ENCODE peak calls at places on chromosomes 12 and 14, in seven cellular contexts. B is neuronal stem cell, U is mesendoderm, Y is H9, G is H1, L is mesenchymal stem cell, Q is trophoblast cell. S is an unnamed sample.
A peak's percentile ranks its signal among the peaks of the same experiment; 100 is the strongest.

GRCh38 chr14:89349196-89350008 is 67.6 kb downstream of the FOXN3 start:
- DNase-seq in G (no peak), U (peak; percentile 88), Q (peak; percentile 87), L (peak; percentile 76), B (peak; percentile 76), Y (peak; percentile 79), S (no peak)

GRCh38 chr12:51846911-51847829 is 1.3 kb downstream of the FIGNL2 start:
- DNase-seq in Y (peak; percentile 84), B (peak; percentile 80), L (peak; percentile 45), G (peak; percentile 81), U (peak; percentile 81), Q (peak; percentile 51), S (no peak)

GRCh38 chr12:108560321-108560721 is 652 bp downstream of the SART3 start:
- DNase-seq in G (no peak), Y (no peak), B (no peak), Q (no peak), U (peak; percentile 38), L (peak; percentile 64), S (peak; percentile 64)

GRCh38 chr14:81269100-81269978 is 48.6 kb upstream of the GTF2A1 start:
- DNase-seq in Q (peak; percentile 44), G (no peak), L (peak; percentile 61), Y (no peak), B (peak; percentile 53), U (peak; percentile 85), S (peak; percentile 68)

GRCh38 chr12:1966561-1967211 is 37.6 kb downstream of the DCP1B start:
- DNase-seq in Y (no peak), G (no peak), Q (no peak), L (no peak), U (no peak), B (no peak), S (no peak)

GRCh38 chr12:112979281-112979680 is 962 bp downstream of the OAS2 start:
- DNase-seq in U (no peak), B (no peak), Q (no peak), G (no peak), L (no peak), Y (no peak), S (no peak)

GRCh38 chr14:43697003-43697402 is 810.1 kb downstream of the FSCB start:
- DNase-seq in B (no peak), G (no peak), Q (no peak), Y (no peak), U (no peak), L (no peak), S (no peak)

GRCh38 chr14:46063872-46064271 is 587.7 kb downstream of the RPL10L start:
- DNase-seq in B (no peak), G (no peak), L (no peak), Q (no peak), Y (peak; percentile 28), U (peak; percentile 6), S (no peak)

GRCh38 chr14:35286707-35287106 is 5.5 kb upstream of the PSMA6 start:
- DNase-seq in Q (no peak), L (no peak), G (no peak), U (no peak), B (no peak), Y (no peak), S (no peak)

DNA sequence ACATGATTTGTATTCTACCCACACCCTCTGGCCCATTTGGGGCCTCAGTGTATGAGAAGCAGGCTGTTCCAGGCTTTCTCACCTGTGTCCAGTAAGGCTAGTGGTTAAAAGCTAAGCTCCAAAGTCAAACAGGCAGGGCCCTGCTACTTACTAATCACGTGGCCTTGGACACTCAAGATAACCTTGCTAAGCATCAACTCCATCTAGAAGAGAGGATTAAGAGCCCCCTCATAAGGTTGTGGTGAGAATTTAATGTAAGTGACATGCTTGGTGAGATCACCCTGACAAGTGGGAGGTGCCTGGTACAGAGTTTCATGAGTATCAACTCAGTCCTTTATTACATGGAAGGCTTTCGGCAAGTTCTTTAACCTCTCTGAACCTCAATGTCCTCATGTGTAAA is 17.8 kb downstream of the ACSM4 start:
- DNase-seq in Q (no peak), Y (no peak), L (no peak), G (no peak), B (no peak), U (no peak), S (no peak)
- H2BK5ac ChIP-seq in Q (no peak overlapping the region), Y (no peak overlapping the region), L (no peak overlapping the region), G (no peak overlapping the region), B (no peak overlapping the region), U (no peak overlapping the region), S (no peak overlapping the region)

GRCh38 chr14:78253986-78254385 is 83.8 kb downstream of the NRXN3 start:
- DNase-seq in L (no peak), G (no peak), B (no peak), Y (no peak), U (no peak), Q (no peak), S (peak; percentile 43)

GRCh38 chr14:78254911-78255431 is 84.8 kb downstream of the NRXN3 start:
- DNase-seq in U (no peak), Y (no peak), Q (no peak), L (no peak), G (no peak), B (no peak), S (no peak)

DNA sequence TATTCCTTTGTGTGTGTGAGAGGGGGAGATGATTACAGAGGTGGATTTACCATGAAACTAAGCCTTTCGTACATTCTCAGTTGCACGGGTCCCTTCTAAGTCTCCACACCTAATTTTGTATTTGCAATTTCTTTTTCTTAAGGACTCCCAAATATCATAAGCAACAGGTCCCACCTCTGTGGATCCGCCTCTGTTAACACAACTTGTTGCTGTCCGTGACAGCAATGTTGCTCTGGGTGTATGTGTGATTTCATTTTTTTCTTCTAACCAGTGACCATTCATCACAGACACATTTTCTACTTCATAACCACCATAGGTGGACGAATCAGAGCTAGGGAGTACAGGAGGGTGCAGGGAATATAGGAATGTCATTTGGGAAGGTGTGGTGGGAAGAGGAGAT is 81.1 kb downstream of the NRXN3 start:
- DNase-seq in Y (no peak), G (no peak), B (no peak), L (no peak), U (no peak), Q (no peak), S (no peak)
- H2BK5ac ChIP-seq in Y (no peak overlapping the region), G (no peak overlapping the region), B (no peak overlapping the region), L (no peak overlapping the region), U (no peak overlapping the region), Q (no peak overlapping the region), S (no peak overlapping the region)

GRCh38 chr14:65499138-65499537 is 86.6 kb downstream of the FUT8 start:
- DNase-seq in G (no peak), Q (no peak), U (no peak), Y (no peak), B (no peak), L (no peak), S (no peak)
- H2BK5ac ChIP-seq in G (no peak overlapping the region), Q (no peak overlapping the region), U (no peak overlapping the region), Y (no peak overlapping the region), B (no peak overlapping the region), L (no peak overlapping the region), S (no peak overlapping the region)

DNA sequence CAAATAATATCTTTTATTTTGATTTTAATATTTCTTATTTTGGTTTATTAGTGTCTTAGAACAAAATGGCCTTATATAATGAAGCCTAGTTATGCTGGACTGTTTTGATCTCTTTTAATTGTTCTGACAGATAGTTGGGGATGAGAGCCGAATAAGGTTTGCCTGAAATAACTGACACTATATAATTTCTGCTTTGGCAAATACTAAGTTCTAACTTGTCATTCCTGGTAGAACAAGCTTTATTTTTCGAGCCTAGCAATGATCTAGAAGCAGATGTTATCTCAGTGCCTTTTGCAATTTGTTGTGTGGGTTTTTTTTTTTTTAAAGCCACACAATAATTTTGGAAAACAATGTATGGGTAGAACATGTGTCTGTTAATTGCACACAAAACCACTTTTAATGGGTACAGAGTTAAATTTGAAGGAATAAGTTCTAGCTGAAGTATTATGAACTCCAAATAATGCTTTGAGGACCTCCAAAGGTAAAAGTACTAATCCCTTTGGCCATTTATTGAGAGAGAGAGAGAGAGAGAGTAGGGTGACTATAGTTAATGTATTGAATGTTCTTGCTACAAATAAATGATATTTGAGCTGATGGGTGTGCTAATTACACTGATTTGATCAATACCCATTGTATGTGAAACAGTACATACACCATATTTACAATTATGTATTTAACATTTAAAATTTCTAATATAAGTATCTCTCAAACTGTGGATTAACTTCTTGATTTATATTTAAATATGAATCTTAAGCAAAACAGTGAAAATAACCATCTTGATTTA is 35.0 kb downstream of the MDM2 start:
- DNase-seq in B (no peak), G (no peak), U (no peak), Q (no peak), L (no peak), Y (no peak), S (no peak)
- H2BK5ac ChIP-seq in B (no peak overlapping the region), G (no peak overlapping the region), U (no peak overlapping the region), Q (no peak overlapping the region), L (no peak overlapping the region), Y (no peak overlapping the region), S (no peak overlapping the region)

GRCh38 chr14:24438198-24439095 is 4.1 kb downstream of the SDR39U1 start:
- DNase-seq in U (no peak), Q (no peak), B (no peak), Y (no peak), L (no peak), G (no peak), S (no peak)
- H2BK5ac ChIP-seq in U (no peak overlapping the region), Q (no peak overlapping the region), B (no peak overlapping the region), Y (no peak overlapping the region), L (no peak overlapping the region), G (no peak overlapping the region), S (no peak overlapping the region)

S was measured in IMR-90.